ENCODE peak calls at places on chromosomes 7 and 10, in eight cellular contexts. T, R, M, Q, E, J, C and W are unnamed samples.

GRCh38 chr10:72981028-72981881 is 26.6 kb upstream of the PLA2G12B start:
- DNase-seq in M (no peak), C (no peak), Q (no peak), T (no peak), E (peak), R (no peak), J (no peak), W (peak)

GRCh38 chr7:2212906-2213305 is 19.8 kb downstream of the MAD1L1 start:
- DNase-seq in J (no peak), T (peak), R (no peak), M (no peak), E (no peak), C (peak), Q (peak), W (no peak)

GRCh38 chr10:104109908-104110662 is 11.9 kb upstream of the SFR1 start:
- DNase-seq in C (no peak), M (no peak), T (peak), E (peak), R (peak), Q (no peak), J (no peak), W (peak)

GRCh38 chr7:122887848-122888247 is 1.6 kb upstream of the CADPS2 start:
- DNase-seq in T (no peak), E (no peak), Q (no peak), M (no peak), C (no peak), R (no peak), J (no peak), W (no peak)

GRCh38 chr10:78741541-78741940 is 327.2 kb upstream of the ZMIZ1 start:
- DNase-seq in E (peak), M (no peak), T (peak), R (no peak), Q (no peak), C (no peak), J (peak), W (peak)

GRCh38 chr7:36303202-36304098 is 86.2 kb upstream of the ANLN start:
- DNase-seq in J (peak), T (peak), Q (peak), R (peak), E (peak), C (peak), M (peak), W (peak)

GRCh38 chr7:75642810-75643486 is 95.8 kb downstream of the HIP1 start:
- DNase-seq in M (no peak), T (peak), Q (no peak), E (peak), C (peak), R (peak), J (peak), W (peak)

GRCh38 chr10:36717118-36717517 is 408.3 kb upstream of the ANKRD30A start:
- DNase-seq in C (no peak), R (no peak), T (peak), J (no peak), Q (no peak), E (no peak), M (no peak), W (no peak)

GRCh38 chr7:81672872-81673271 is 97.0 kb downstream of the HGF start:
- DNase-seq in M (no peak), E (no peak), C (no peak), R (no peak), T (no peak), J (no peak), Q (no peak), W (no peak)

GRCh38 chr7:7996568-7996967 is 28.0 kb downstream of the GLCCI1 start:
- DNase-seq in J (peak), C (no peak), E (peak), T (peak), M (no peak), Q (no peak), R (no peak), W (peak)

GRCh38 chr7:2553108-2553507 is 2.2 kb downstream of the BRAT1 start:
- DNase-seq in R (no peak), M (no peak), C (peak), T (no peak), Q (no peak), J (no peak), E (no peak), W (no peak)

GRCh38 chr7:128891942-128892269 is 18.6 kb downstream of the KCP start:
- DNase-seq in E (no peak), R (no peak), Q (no peak), T (no peak), M (no peak), J (no peak), C (no peak), W (peak)

GRCh38 chr7:84237533-84238173 is 43.1 kb upstream of the SEMA3A start:
- DNase-seq in E (peak), J (peak), T (peak), R (peak), C (no peak), Q (no peak), M (no peak), W (peak)

GRCh38 chr10:114045071-114045737 is 1.5 kb downstream of the ADRB1 start:
- DNase-seq in J (no peak), R (no peak), T (peak), Q (no peak), E (no peak), C (peak), M (no peak), W (peak)

GRCh38 chr10:44186821-44187220 is 198.1 kb downstream of the CXCL12 start:
- DNase-seq in T (no peak), Q (no peak), J (no peak), R (no peak), M (no peak), E (no peak), C (no peak), W (no peak)

GRCh38 chr10:95356-96115 is 39.7 kb upstream of the ZMYND11 start:
- DNase-seq in J (no peak), Q (no peak), E (no peak), M (no peak), C (no peak), T (no peak), R (no peak), W (no peak)
- TF ChIP-seq CTCF in J (no peak), Q (no peak), E (no peak), M (no peak), C (no peak), T (no peak), R (no peak), W (no peak)

GRCh38 chr10:124675824-124676223 is 68.4 kb downstream of the FAM53B start:
- DNase-seq in C (no peak), R (no peak), M (no peak), J (no peak), E (no peak), Q (no peak), T (no peak), W (no peak)
- H3K4me3 ChIP-seq in C (no peak), R (no peak), M (no peak), J (no peak), E (no peak), Q (no peak), T (no peak), W (no peak)

GRCh38 chr10:90130321-90131086 is 429.1 kb downstream of the KIF20B start:
- DNase-seq in R (no peak), J (no peak), C (no peak), M (no peak), Q (no peak), E (peak), T (no peak), W (no peak)
- TF ChIP-seq CTCF in R (no peak), J (no peak), C (no peak), M (no peak), Q (no peak), E (no peak), T (no peak), W (no peak)

GRCh38 chr10:24900888-24901685 is 51.3 kb downstream of the PRTFDC1 start:
- DNase-seq in C (no peak), R (no peak), Q (no peak), T (no peak), E (no peak), J (no peak), M (no peak), W (no peak)
- H3K4me3 ChIP-seq in C (no peak), R (peak), Q (no peak), T (peak), E (no peak), J (no peak), M (no peak), W (no peak)

GRCh38 chr10:92572362-92573090 is 1.4 kb downstream of the IDE start:
- DNase-seq in Q (no peak), C (no peak), E (peak), R (no peak), M (no peak), J (no peak), T (peak), W (no peak)

GRCh38 chr10:92574545-92575377 is 868 bp upstream of the IDE start:
- DNase-seq in J (no peak), M (no peak), T (peak), C (no peak), E (peak), R (no peak), Q (no peak), W (peak)

GRCh38 chr10:92575961-92576360 is 2.1 kb upstream of the IDE start:
- DNase-seq in E (peak), R (no peak), M (no peak), C (no peak), J (no peak), T (peak), Q (no peak), W (peak)

GRCh38 chr10:92573091-92573797 is 649 bp downstream of the IDE start:
- DNase-seq in M (no peak), Q (peak), R (no peak), T (peak), C (no peak), J (no peak), E (peak), W (peak)

GRCh38 chr10:92573798-92574544 is at the start of gene IDE:
- DNase-seq in E (peak), T (peak), Q (peak), R (peak), M (peak), J (no peak), C (peak), W (peak)
- TF ChIP-seq CTCF in E (peak), T (peak), Q (peak), R (peak), M (peak), J (peak), C (no peak), W (peak)

GRCh38 chr10:71747808-71748523 is 25.4 kb downstream of the VSIR start:
- DNase-seq in T (no peak), C (no peak), Q (no peak), R (no peak), M (no peak), J (no peak), E (no peak), W (no peak)

GRCh38 chr10:71750986-71751385 is 22.3 kb downstream of the VSIR start:
- DNase-seq in R (no peak), J (no peak), Q (no peak), E (no peak), T (no peak), M (no peak), C (no peak), W (no peak)

GRCh38 chr10:71748671-71749191 is 24.6 kb downstream of the VSIR start:
- DNase-seq in E (no peak), Q (peak), C (peak), T (no peak), R (no peak), M (no peak), J (no peak), W (no peak)

GRCh38 chr10:71750124-71750841 is 23.0 kb downstream of the VSIR start:
- DNase-seq in E (no peak), R (no peak), J (no peak), T (no peak), Q (no peak), M (no peak), C (no peak), W (no peak)

GRCh38 chr10:71749396-71749795 is 23.9 kb downstream of the VSIR start:
- DNase-seq in C (no peak), M (no peak), E (no peak), Q (no peak), R (no peak), T (no peak), J (no peak), W (no peak)
- H3K4me3 ChIP-seq in C (no peak), M (no peak), E (no peak), Q (no peak), R (no peak), T (no peak), J (no peak), W (no peak)

GRCh38 chr10:71978476-71978875 is 14.3 kb downstream of the CHST3 start:
- DNase-seq in T (no peak), R (no peak), C (no peak), Q (no peak), J (no peak), E (no peak), M (no peak), W (no peak)
- TF ChIP-seq CTCF in T (no peak), R (peak), C (no peak), Q (no peak), J (no peak), E (no peak), M (no peak), W (no peak)

GRCh38 chr10:23448802-23449570 is 10.1 kb downstream of the OTUD1 start:
- DNase-seq in E (peak), C (no peak), R (no peak), M (no peak), Q (no peak), J (no peak), T (no peak), W (peak)
- H3K4me3 ChIP-seq in E (no peak), C (no peak), R (no peak), M (no peak), Q (no peak), J (no peak), T (no peak), W (no peak)

GRCh38 chr10:23438547-23439451 is at the start of gene OTUD1:
- DNase-seq in M (peak), J (peak), Q (peak), E (peak), C (peak), T (peak), R (peak), W (peak)
- TF ChIP-seq CTCF in M (peak), J (no peak), Q (peak), E (peak), C (peak), T (no peak), R (no peak), W (peak)